ENCODE peak calls at places on chromosome 5, in four cellular contexts. One of them, this sample, is unnamed.

GRCh38 chr5:150114773-150115408 is 28.5 kb upstream of the CSF1R start:
- DNase-seq in WTC11: no peak
- DNase-seq in cardiac fibroblast: no peak
- DNase-seq in fibroblast of pulmonary artery: no peak
- DNase-seq in this sample: no peak

GRCh38 chr5:97658116-97658900 is 475.3 kb upstream of the RIOK2 start:
- DNase-seq in WTC11: no peak
- DNase-seq in cardiac fibroblast: peak
- DNase-seq in fibroblast of pulmonary artery: no peak
- DNase-seq in this sample: no peak

GRCh38 chr5:175092691-175093090 is 351.3 kb downstream of the DRD1 start:
- DNase-seq in WTC11: no peak
- DNase-seq in cardiac fibroblast: no peak
- DNase-seq in fibroblast of pulmonary artery: no peak
- DNase-seq in this sample: no peak

GRCh38 chr5:143085319-143085917 is 315.2 kb downstream of the ARHGAP26 start:
- DNase-seq in WTC11: no peak
- DNase-seq in cardiac fibroblast: no peak
- DNase-seq in fibroblast of pulmonary artery: no peak
- DNase-seq in this sample: no peak

GRCh38 chr5:3602713-3603502 is 7.3 kb downstream of the IRX1 start:
- DNase-seq in WTC11: peak
- DNase-seq in cardiac fibroblast: peak
- DNase-seq in fibroblast of pulmonary artery: peak
- DNase-seq in this sample: no peak

GRCh38 chr5:114898602-114899001 is 271.1 kb downstream of the TRIM36 start:
- DNase-seq in WTC11: peak
- DNase-seq in cardiac fibroblast: no peak
- DNase-seq in fibroblast of pulmonary artery: no peak
- DNase-seq in this sample: no peak

GRCh38 chr5:147809830-147810666 is 21.4 kb downstream of the SPINK1 start:
- DNase-seq in WTC11: no peak
- DNase-seq in cardiac fibroblast: no peak
- DNase-seq in fibroblast of pulmonary artery: no peak
- DNase-seq in this sample: no peak

GRCh38 chr5:72378636-72379289 is 58.6 kb downstream of the PTCD2 start:
- DNase-seq in WTC11: no peak
- DNase-seq in cardiac fibroblast: peak
- DNase-seq in fibroblast of pulmonary artery: peak
- DNase-seq in this sample: no peak

GRCh38 chr5:143177263-143177994 is 226.1 kb downstream of the NR3C1 start:
- DNase-seq in WTC11: no peak
- DNase-seq in cardiac fibroblast: peak
- DNase-seq in fibroblast of pulmonary artery: peak
- DNase-seq in this sample: no peak

GRCh38 chr5:35938518-35939227 is at the start of gene CAPSL:
- DNase-seq in WTC11: peak
- DNase-seq in cardiac fibroblast: peak
- DNase-seq in fibroblast of pulmonary artery: peak
- DNase-seq in this sample: no peak

GRCh38 chr5:37751227-37751626 is 88.6 kb downstream of the GDNF start:
- DNase-seq in WTC11: no peak
- DNase-seq in cardiac fibroblast: no peak
- DNase-seq in fibroblast of pulmonary artery: no peak
- DNase-seq in this sample: no peak